ENCODE peak calls at places on chromosomes 1 and 21, in six cellular contexts. S is H9, T is H1, O is mesenchymal stem cell, L is IMR-90, I is neuronal stem cell. X is an unnamed sample.

GRCh38 chr1:160724445-160725242 is 13.0 kb upstream of the CD48 start:
- DNase-seq in L (no peak), T (no peak), I (no peak), S (no peak), O (no peak), X (no peak)

GRCh38 chr21:28937737-28938136 is 54.9 kb downstream of the LTN1 start:
- DNase-seq in S (no peak), I (no peak), T (no peak), O (no peak), L (no peak), X (no peak)

GRCh38 chr1:216045400-216045799 is 377.8 kb downstream of the USH2A start:
- DNase-seq in O (peak), S (no peak), T (no peak), L (peak), I (no peak), X (peak)

GRCh38 chr1:47971385-47971784 is 25.8 kb downstream of the TRABD2B start:
- DNase-seq in I (no peak), T (no peak), S (no peak), L (no peak), O (no peak), X (no peak)

GRCh38 chr1:22600071-22600816 is 36.2 kb upstream of the C1QA start:
- DNase-seq in I (no peak), L (no peak), S (peak), O (no peak), T (peak), X (peak)

GRCh38 chr21:42463861-42464515 is 32.0 kb downstream of the RSPH1 start:
- DNase-seq in O (peak), T (peak), S (peak), L (peak), I (peak), X (peak)

GRCh38 chr1:194857413-194857812 is 1671.0 kb upstream of the B3GALT2 start:
- DNase-seq in S (no peak), O (no peak), L (no peak), I (no peak), T (no peak), X (no peak)

GRCh38 chr1:208787219-208787618 is 543.0 kb upstream of the PLXNA2 start:
- DNase-seq in S (no peak), I (no peak), L (no peak), O (no peak), T (no peak), X (no peak)

GRCh38 chr1:65067491-65068201 is 80.4 kb upstream of the AK4 start:
- DNase-seq in L (peak), T (peak), S (peak), I (peak), O (peak), X (peak)

GRCh38 chr1:19438552-19439196 is 46.7 kb downstream of the CAPZB start:
- DNase-seq in T (no peak), O (no peak), S (no peak), L (no peak), I (no peak), X (no peak)

GRCh38 chr1:230172016-230172356 is 104.9 kb downstream of the GALNT2 start:
- DNase-seq in L (no peak), I (no peak), T (no peak), O (no peak), S (no peak), X (no peak)

GRCh38 chr1:20511518-20512428 is 3.8 kb upstream of the MUL1 start:
- DNase-seq in T (no peak), L (no peak), I (no peak), S (no peak), O (peak), X (no peak)

GRCh38 chr1:47183308-47184089 is 6.3 kb downstream of the PDZK1IP1 start:
- DNase-seq in T (no peak), S (no peak), I (no peak), L (no peak), O (no peak), X (no peak)

GRCh38 chr1:167173516-167174184 is 47.0 kb upstream of the POU2F1 start:
- DNase-seq in S (no peak), L (no peak), O (peak), T (no peak), I (no peak), X (peak)

GRCh38 chr1:7146710-7147109 is 361.5 kb downstream of the CAMTA1 start:
- DNase-seq in O (no peak), L (no peak), I (no peak), T (no peak), S (no peak), X (no peak)

GRCh38 chr1:160167580-160167979 is 16.2 kb downstream of the ATP1A4 start:
- DNase-seq in O (no peak), I (no peak), T (no peak), L (peak), S (no peak), X (peak)

GRCh38 chr1:1721201-1721600 is 3.0 kb downstream of the CDK11A start:
- DNase-seq in S (no peak), O (no peak), I (no peak), L (no peak), T (no peak), X (no peak)

GRCh38 chr1:54239603-54240002 is 39.6 kb downstream of the MRPL37 start:
- DNase-seq in O (no peak), L (no peak), T (no peak), I (no peak), S (no peak), X (no peak)

GRCh38 chr1:68644521-68644920 is 147.6 kb upstream of the DEPDC1 start:
- DNase-seq in T (no peak), S (no peak), O (no peak), I (no peak), L (no peak), X (no peak)

GRCh38 chr1:4121834-4122512 is 221.9 kb upstream of the C1orf174 start:
- DNase-seq in T (no peak), L (no peak), I (no peak), O (no peak), S (no peak), X (no peak)

GRCh38 chr1:99827970-99828369 is 22.2 kb upstream of the AGL start:
- DNase-seq in O (no peak), T (no peak), L (no peak), I (no peak), S (no peak), X (no peak)

GRCh38 chr1:29090937-29091618 is 32.6 kb downstream of the TMEM200B start:
- DNase-seq in I (no peak), T (no peak), S (no peak), O (no peak), L (no peak), X (no peak)

GRCh38 chr1:40197656-40198055 is 36.5 kb downstream of the RLF start:
- DNase-seq in O (no peak), S (no peak), L (no peak), T (no peak), I (no peak), X (no peak)

GRCh38 chr1:40232444-40232843 is 15.3 kb upstream of the TMCO2 start:
- DNase-seq in T (no peak), L (no peak), I (no peak), S (no peak), O (no peak), X (no peak)

GRCh38 chr1:50976111-50976889 is 6.3 kb downstream of the CDKN2C start:
- DNase-seq in T (peak), L (no peak), O (no peak), S (peak), I (no peak), X (no peak)

GRCh38 chr1:84174051-84174556 is 30.0 kb downstream of the PRKACB start:
- DNase-seq in L (peak), T (no peak), S (no peak), O (peak), I (peak), X (peak)

GRCh38 chr1:156652992-156653355 is 11.1 kb downstream of the BCAN start:
- DNase-seq in S (no peak), T (no peak), I (no peak), O (no peak), L (no peak), X (no peak)

GRCh38 chr1:1100296-1100695 is 15.6 kb downstream of the C1orf159 start:
- DNase-seq in T (no peak), L (no peak), I (no peak), O (no peak), S (no peak), X (no peak)

GRCh38 chr1:112359961-112360767 is 35.9 kb upstream of the CTTNBP2NL start:
- DNase-seq in S (peak), T (no peak), L (peak), I (peak), O (peak), X (peak)

GRCh38 chr1:112998592-112999235 is 42.7 kb upstream of the SLC16A1 start:
- DNase-seq in T (no peak), I (no peak), O (peak), L (peak), S (no peak), X (no peak)

GRCh38 chr1:202213361-202214088 is 19.9 kb downstream of the LGR6 start:
- DNase-seq in I (no peak), T (peak), O (no peak), S (peak), L (no peak), X (no peak)

GRCh38 chr1:240030236-240030635 is 61.4 kb upstream of the FMN2 start:
- DNase-seq in S (no peak), O (no peak), I (no peak), L (peak), T (no peak), X (no peak)

GRCh38 chr1:218496561-218496960 is 151.4 kb downstream of the TGFB2 start:
- DNase-seq in O (peak), S (no peak), I (no peak), L (peak), T (no peak), X (peak)

GRCh38 chr1:8359617-8360481 is 41.9 kb downstream of the SLC45A1 start:
- DNase-seq in T (no peak), I (no peak), O (no peak), S (no peak), L (no peak), X (no peak)

GRCh38 chr1:202162418-202163280 is 2.2 kb upstream of the PTPN7 start:
- DNase-seq in O (no peak), L (no peak), T (no peak), S (peak), I (no peak), X (no peak)

DNA sequence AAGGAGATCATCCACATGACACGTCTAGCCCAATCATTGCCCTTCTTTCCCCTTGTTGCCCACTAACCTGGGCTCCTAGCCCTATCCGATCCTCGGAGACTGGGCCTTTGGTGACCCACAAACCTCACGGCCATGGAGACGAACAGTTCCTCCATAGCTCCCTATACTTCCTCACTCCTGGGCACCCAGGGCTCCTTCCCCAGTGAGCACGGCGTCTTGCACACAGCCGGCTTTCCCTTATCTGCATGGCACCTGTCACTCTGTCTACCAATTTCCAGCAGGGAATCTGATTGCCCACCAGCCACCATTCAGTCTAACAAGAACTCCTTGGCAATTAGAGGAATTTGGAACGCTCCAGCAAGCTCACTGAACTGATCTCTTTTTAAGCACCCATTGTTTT is 3.1 kb downstream of the GNG4 start:
- DNase-seq in O (no peak), I (no peak), T (no peak), S (no peak), L (no peak), X (no peak)
- H3K4me2 ChIP-seq in O (no peak), I (no peak), T (no peak), S (no peak), L (no peak), X (no peak)

GRCh38 chr1:6145864-6146410 is 34.2 kb downstream of the CHD5 start:
- DNase-seq in L (no peak), T (no peak), O (no peak), I (no peak), S (no peak), X (no peak)
- H4K91ac ChIP-seq in L (no peak), T (no peak), O (no peak), I (no peak), S (no peak), X (no peak)

GRCh38 chr1:15394261-15394543 is 15.5 kb upstream of the EFHD2 start:
- DNase-seq in S (no peak), L (no peak), O (no peak), I (no peak), T (no peak), X (no peak)

GRCh38 chr1:15388201-15388880 is 21.3 kb upstream of the EFHD2 start:
- DNase-seq in S (no peak), I (no peak), O (no peak), L (no peak), T (no peak), X (no peak)

GRCh38 chr1:15390667-15391066 is 19.0 kb upstream of the EFHD2 start:
- DNase-seq in T (no peak), L (no peak), O (no peak), S (peak), I (no peak), X (no peak)

GRCh38 chr1:15393475-15394260 is 16.0 kb upstream of the EFHD2 start:
- DNase-seq in S (no peak), I (no peak), L (no peak), T (no peak), O (no peak), X (peak)
- H3K4me2 ChIP-seq in S (no peak), I (no peak), L (no peak), T (no peak), O (peak), X (no peak)

DNA sequence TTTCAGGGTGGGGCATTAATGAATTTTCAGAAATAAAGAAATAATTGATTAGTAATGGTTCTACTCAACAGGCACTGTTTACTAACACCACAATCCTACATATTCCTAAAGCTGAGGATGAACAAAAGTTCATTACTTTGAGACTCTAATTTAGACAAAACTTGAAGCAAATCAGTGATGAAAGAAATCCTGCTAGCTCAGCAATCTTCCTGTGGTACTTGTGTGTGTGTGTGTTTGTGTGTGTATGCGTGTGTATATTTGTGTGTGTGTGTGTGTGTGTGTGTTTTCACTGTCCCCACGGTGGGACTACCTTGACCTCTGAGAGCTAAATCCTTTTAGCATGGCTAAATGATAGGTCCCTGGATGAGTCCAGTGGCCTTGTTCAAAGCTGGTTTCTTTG is 48.5 kb upstream of the RAB3GAP2 start:
- DNase-seq in O (no peak), L (no peak), I (no peak), T (no peak), S (no peak), X (no peak)
- H4K91ac ChIP-seq in O (no peak), L (no peak), I (no peak), T (no peak), S (no peak), X (no peak)

DNA sequence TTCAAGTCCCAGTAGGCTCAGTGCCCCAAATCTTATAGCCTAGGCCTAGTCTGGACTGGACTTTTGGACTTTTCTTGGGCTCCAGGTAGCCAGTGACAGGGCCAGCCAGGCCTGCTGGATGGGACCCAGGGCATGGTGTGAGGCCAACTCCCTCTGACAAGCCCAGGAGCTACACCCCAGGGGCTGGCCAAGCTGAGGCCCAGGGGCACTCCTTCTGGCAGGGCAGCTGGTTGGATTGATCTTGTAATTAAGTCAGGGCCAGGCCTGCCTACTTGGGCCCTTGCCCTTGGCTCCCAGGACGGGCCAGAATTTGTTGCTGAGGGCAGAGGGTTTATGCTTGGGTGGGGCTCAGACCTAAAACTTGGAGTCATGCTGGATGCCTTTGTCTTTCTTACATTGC is 20.7 kb downstream of the KCNA2 start:
- DNase-seq in T (no peak), O (no peak), L (no peak), S (no peak), I (no peak), X (no peak)
- H3K4me2 ChIP-seq in T (no peak), O (no peak), L (no peak), S (no peak), I (no peak), X (no peak)

GRCh38 chr1:27568247-27569087 is 35.5 kb downstream of the AHDC1 start:
- DNase-seq in T (peak), S (peak), I (peak), L (peak), O (peak), X (peak)
- H4K91ac ChIP-seq in T (peak), S (no peak), I (no peak), L (peak), O (peak), X (peak)

X was measured in trophoblast cell.